ENCODE peak calls at places on chromosomes 16 and 17, in four cellular contexts. N is GM12878, B is HepG2, A is K562. W is an unnamed sample.

GRCh38 chr17:65182233-65182632 is 45.1 kb downstream of the RGS9 start:
- DNase-seq in B (no peak), N (peak), A (no peak), W (no peak)

GRCh38 chr16:71467810-71468209 is 5.8 kb upstream of the ZNF23 start:
- DNase-seq in N (no peak), B (peak), A (peak), W (peak)

GRCh38 chr16:11688520-11688886 is 20.2 kb downstream of the SNN start:
- DNase-seq in N (no peak), A (no peak), B (no peak), W (no peak)

GRCh38 chr17:20072692-20072992 is 63.5 kb downstream of the SPECC1 start:
- DNase-seq in B (no peak), A (no peak), N (no peak), W (no peak)

GRCh38 chr17:29390856-29391631 is 881 bp downstream of the TAOK1 start:
- DNase-seq in A (peak), N (no peak), B (peak), W (peak)

GRCh38 chr16:75288596-75289120 is 37.2 kb upstream of the BCAR1 start:
- DNase-seq in N (peak), A (no peak), B (no peak), W (no peak)

GRCh38 chr16:68074850-68075249 is 10.3 kb upstream of the NFATC3 start:
- DNase-seq in B (no peak), N (peak), A (no peak), W (no peak)

GRCh38 chr17:31854672-31855071 is 4.4 kb downstream of the COPRS start:
- DNase-seq in A (no peak), N (no peak), B (no peak), W (no peak)

GRCh38 chr17:70808596-70808995 is 639.3 kb downstream of the KCNJ2 start:
- DNase-seq in A (no peak), N (no peak), B (no peak), W (peak)

DNA sequence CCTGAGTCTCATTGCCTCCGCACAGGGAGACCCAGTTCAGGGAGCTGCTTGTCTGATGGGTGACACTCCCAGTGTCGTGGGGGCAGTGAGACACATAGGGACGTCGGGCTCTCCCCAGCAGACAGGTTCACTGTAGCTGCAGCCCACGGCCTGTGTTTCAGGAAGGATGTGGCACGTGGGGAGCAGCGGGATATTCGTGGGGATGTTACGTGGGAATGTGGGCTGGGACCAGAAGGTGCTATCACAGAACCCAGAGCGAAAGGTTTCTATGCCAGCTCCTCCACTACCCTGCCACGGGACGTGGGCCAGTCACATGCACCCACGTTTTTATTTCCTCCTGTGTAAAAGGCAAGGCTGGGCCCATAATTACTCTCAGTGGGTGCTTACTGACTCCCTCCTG is 16.3 kb downstream of the CACNA1G start:
- DNase-seq in B (no peak), N (no peak), A (no peak), W (no peak)
- TF ChIP-seq FOXM1 in B (no peak), N (no peak), A (no peak), W (no peak)

DNA sequence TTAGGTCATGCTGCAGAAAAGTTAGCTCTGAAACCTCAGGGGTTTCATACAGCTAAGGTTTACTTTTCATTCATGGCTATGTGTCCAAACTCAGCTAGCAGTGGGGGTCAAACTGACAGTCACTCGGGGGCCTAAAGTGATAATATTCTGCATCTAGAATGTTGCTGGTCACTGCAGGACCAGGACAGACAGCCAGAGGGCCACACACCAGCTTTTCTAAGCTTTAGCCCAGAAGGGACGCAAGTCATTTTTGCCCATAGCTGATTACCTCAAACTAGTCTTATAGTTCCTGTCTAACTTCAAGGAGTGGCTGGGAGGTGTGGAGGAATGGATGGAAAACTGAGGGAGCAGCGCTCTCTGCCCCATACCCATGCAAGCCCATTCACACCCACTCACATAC is 163.0 kb upstream of the NLRP1 start:
- DNase-seq in A (no peak), B (no peak), N (no peak), W (no peak)
- TF ChIP-seq TARDBP in A (no peak), B (no peak), N (no peak), W (no peak)

GRCh38 chr17:39063681-39064069 is 87.8 kb downstream of the PLXDC1 start:
- DNase-seq in N (no peak), B (no peak), A (no peak), W (no peak)

GRCh38 chr17:39069114-39069756 is 82.2 kb downstream of the PLXDC1 start:
- DNase-seq in N (no peak), A (peak), B (peak), W (peak)

GRCh38 chr17:39062846-39063680 is 88.4 kb downstream of the PLXDC1 start:
- DNase-seq in B (no peak), A (no peak), N (no peak), W (no peak)

GRCh38 chr17:39064374-39064773 is 87.1 kb downstream of the PLXDC1 start:
- DNase-seq in N (no peak), A (no peak), B (no peak), W (no peak)

GRCh38 chr17:39064814-39065213 is 86.6 kb downstream of the PLXDC1 start:
- DNase-seq in B (no peak), N (no peak), A (no peak), W (no peak)
- TF ChIP-seq FOXM1 in B (no peak), N (no peak), A (no peak), W (no peak)

GRCh38 chr17:75771334-75772281 is 6.6 kb upstream of the GALK1 start:
- DNase-seq in N (no peak), A (no peak), B (peak), W (peak)
- TF ChIP-seq TARDBP in N (no peak), A (no peak), B (no peak), W (no peak)

DNA sequence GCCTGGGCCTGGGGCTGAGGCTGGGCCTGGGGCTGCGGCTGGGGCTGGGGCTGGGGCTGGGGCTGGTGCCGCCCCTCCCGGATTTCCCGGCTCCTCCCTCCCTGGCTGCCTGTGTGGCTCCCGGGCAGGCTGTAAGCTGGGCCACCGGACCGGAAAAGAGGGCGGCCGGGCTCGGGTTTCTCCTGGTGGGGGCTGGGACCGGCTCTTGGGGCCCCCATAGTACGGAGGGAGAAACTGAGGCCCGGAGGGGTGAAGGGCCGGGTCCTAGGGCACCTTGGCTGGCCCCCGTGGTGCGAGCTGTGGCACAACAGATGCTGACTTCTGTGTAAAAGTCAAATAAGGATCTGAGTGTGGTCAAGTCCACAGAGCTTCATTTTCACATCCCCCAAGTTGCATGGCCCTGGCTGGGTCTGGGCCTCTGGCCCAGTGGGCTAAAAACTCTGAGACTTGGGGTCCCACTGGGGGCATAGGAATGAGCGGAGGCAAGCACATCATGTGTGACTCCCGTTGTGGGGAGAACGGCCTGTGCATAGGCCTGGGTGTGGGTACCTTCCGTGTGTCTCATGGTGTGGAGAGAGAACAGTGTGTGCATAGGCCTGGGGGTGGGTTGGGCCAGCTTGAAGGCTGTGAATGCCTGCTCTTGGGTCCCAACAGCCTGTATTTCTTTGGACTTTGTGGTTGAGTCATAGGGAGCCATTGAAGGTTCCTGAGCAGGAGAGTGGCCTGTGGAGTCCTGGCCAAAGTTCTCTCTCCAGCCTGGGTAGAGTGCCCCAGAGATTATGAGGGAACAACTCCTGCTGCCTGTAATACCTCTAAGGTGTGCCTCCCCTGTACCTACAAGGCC is 123.9 kb upstream of the CIBAR2 start:
- DNase-seq in B (no peak), A (no peak), N (no peak), W (no peak)
- TF ChIP-seq FOXM1 in B (no peak), A (no peak), N (no peak), W (no peak)

DNA sequence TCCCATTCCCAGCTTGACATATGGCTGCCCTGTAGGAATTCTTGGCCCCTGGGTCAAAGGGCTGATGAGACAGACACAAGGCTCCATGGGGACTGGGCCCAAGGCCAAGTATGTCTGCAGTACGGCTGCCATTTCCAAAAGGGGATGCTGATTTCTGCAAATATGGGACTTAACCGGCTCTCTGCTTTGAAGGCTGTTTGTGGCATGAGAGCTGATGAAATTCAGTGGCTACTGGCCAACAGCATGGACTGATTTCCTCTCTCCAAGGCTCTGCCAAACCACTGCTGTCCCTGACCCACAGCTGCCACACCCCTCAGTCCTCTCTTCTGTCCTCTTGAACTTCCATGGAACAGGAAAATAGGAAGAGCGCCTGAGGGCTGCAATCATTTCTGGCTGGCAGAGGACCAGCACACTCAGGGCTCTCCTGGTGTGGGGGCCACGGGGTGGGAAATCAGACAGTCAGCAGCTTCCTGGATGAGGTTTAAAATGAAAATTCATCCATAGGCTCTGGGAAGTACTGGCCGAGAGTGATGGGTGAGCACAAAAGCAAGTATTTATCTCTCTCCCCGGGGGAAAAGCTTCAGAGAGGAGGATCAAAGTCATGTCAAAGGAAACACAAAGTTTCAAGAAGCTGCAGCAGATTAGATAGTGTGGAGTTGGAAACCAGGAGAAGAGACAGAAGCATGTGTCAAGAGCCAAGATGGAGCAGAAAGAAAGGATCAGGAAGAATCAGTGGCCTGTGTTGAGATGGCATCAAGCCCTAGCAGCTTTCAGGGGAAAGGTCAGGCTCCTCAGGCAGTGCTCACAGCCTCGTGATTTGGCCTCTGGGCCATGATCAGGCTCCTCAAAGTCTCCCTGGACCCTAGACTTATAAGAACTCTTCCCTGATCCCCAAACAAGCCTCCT is 64.1 kb upstream of the SREBF1 start:
- DNase-seq in A (no peak), N (no peak), B (peak), W (no peak)
- TF ChIP-seq TARDBP in A (no peak), N (no peak), B (peak), W (no peak)

DNA sequence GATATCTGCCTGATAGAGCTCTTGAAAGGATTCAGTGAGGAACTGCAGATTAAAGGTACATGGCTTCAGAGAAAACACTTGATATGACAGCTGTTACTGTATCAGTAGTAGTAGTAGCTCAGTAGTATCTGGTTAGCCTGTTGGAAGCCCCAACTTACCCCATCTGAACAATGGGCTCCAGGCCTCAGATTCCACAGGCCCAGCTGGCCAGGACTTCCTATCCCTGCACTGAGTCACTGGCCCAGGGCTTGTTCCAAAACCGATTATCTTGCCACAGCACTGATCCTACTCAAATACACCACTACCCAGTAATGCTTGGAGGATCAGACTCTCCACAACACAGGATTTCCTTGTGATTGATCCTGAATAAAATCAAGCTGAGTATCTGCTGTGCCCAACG is 32.6 kb downstream of the DCUN1D3 start:
- DNase-seq in B (no peak), A (no peak), N (no peak), W (no peak)
- TF ChIP-seq FOXM1 in B (no peak), A (no peak), N (no peak), W (no peak)

GRCh38 chr16:57145046-57145963 is 40.5 kb downstream of the PSME3IP1 start:
- DNase-seq in B (no peak), N (no peak), A (peak), W (no peak)

GRCh38 chr16:57141822-57142631 is 43.8 kb downstream of the PSME3IP1 start:
- DNase-seq in B (no peak), A (no peak), N (no peak), W (no peak)

GRCh38 chr16:57144027-57144426 is 41.8 kb downstream of the PSME3IP1 start:
- DNase-seq in B (no peak), N (no peak), A (no peak), W (no peak)

GRCh38 chr16:57140866-57141668 is 44.8 kb downstream of the PSME3IP1 start:
- DNase-seq in N (no peak), B (no peak), A (peak), W (no peak)

DNA sequence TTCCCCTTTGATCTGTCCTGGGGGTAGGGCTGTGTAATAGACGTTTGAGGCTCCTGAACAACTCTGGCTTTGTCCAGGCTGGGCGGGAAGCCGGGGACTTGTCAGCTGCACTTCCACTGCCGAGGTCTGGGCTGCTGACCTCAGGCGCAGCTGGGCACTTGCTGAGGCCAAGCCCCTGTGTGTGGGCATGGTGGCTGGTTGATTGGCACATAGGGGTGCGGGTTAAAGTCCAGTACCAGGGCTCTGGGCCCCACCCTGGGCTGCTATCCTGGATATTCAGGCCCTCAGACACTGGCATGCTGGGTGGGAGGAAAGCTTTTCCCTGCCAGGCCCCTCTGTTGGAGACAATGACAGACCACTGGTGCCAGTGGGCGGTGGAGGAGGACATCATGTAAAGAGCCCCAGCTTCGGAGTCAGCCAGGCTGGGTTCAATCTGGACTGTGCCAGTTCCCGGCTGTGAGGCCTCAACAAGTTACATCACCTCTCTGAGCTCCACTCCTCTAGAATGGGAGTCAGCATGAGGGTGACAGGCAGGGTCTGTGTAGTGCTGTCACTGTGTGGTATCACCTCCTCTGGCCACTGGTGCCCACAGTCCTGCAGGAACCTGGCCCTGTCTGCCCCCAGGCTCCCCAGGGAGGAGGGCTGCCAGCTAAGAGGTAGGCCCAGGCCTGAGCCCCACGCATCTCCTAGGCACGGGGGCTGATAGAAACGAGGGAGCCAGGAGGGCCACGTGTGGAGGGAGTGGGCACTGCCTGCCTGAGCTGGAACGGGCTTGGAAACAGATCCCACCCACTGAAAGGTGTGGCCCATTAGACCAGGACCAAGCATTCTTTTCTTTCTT is 42.5 kb downstream of the PSME3IP1 start:
- DNase-seq in B (no peak), A (no peak), N (no peak), W (no peak)
- TF ChIP-seq TARDBP in B (no peak), A (no peak), N (no peak), W (no peak)

DNA sequence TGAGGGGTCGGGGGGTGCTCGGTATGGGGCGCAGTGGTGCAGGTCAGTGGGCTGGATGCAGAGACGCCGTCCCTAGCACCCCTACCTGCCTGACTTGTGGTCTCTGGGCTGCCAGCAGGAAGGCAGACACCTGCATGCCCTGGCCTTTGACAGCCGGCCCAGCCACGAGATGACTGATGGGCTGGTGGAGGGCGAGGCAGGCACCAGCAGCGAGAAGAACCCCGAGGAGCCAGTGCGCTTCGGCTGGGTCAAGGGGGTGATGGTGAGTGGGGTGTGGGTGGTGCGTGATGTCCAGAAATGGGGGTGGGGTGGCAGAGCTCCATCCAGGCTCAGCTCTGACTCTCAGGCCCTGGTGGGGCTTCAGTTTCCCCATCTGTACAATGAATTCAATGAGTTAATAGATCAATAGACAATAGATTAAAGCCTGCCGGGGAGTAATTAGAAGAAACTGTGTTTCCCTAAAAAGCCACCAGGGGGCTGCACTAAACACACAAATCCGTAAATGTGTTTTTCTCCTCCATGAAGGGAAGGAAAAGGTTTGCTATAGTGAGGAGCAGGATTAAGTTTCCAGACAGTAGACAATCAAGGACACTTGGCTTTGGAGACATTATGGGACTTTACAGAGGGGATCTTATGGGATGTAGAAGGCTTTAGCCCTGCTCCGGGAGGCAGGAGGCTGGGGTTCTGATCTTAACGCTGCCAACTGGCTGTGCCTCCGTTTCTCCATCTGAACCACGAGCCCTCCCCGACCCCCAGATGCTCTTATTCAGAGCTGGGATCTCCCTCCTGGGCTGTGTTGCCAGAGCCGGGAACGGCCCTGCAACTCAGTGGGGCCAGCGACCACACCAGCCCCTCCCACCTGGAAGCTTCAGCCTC is 2.2 kb downstream of the SLC12A3 start:
- DNase-seq in B (peak), N (no peak), A (peak), W (peak)
- TF ChIP-seq FOXM1 in B (no peak), N (no peak), A (no peak), W (no peak)